ENCODE peak calls at places on chromosomes 11 and 22, in seven cellular contexts. E is colonic mucosa, F is cardiac muscle cell, H is psoas muscle, G is neuronal stem cell, J is mucosa of descending colon, W is A673. C is an unnamed sample.

GRCh38 chr11:100769165-100769564 is 82.1 kb downstream of the ARHGAP42 start:
- DNase-seq in E (no peak), F (no peak), H (no peak), G (no peak), J (no peak), W (no peak), C (no peak)

GRCh38 chr11:95831198-95831883 is 41.0 kb downstream of the CEP57 start:
- DNase-seq in E (no peak), F (no peak), H (no peak), G (no peak), J (no peak), W (peak; percentile 73), C (no peak)

GRCh38 chr11:69239320-69240040 is 54.5 kb upstream of the MYEOV start:
- DNase-seq in E (peak; percentile 14), F (no peak), H (no peak), G (no peak), J (no peak), W (no peak), C (no peak)

GRCh38 chr22:24423519-24424000 is 3.8 kb upstream of the ADORA2A start:
- DNase-seq in E (peak; percentile 60), F (peak; percentile 74), H (peak; percentile 79), G (peak; percentile 57), J (peak; percentile 75), W (peak; percentile 49), C (peak; percentile 36)

GRCh38 chr22:45318168-45318557 is 8.4 kb downstream of the FAM118A start:
- DNase-seq in E (peak; percentile 73), F (peak; percentile 44), H (peak; percentile 83), G (no peak), J (peak; percentile 78), W (peak; percentile 87), C (peak; percentile 67)

GRCh38 chr11:68524213-68524612 is 63.7 kb downstream of the PPP6R3 start:
- DNase-seq in E (no peak), F (no peak), H (no peak), G (no peak), J (no peak), W (no peak), C (no peak)

GRCh38 chr11:131977854-131978253 is 607.4 kb downstream of the NTM start:
- DNase-seq in E (no peak), F (no peak), H (no peak), G (no peak), J (no peak), W (no peak), C (no peak)

GRCh38 chr11:92880391-92880790 is 89.1 kb upstream of the MTNR1B start:
- DNase-seq in E (no peak), F (no peak), H (no peak), G (no peak), J (no peak), W (peak; percentile 12), C (no peak)

GRCh38 chr11:133269272-133269671 is 263.0 kb downstream of the OPCML start:
- DNase-seq in E (no peak), F (no peak), H (no peak), G (no peak), J (no peak), W (no peak), C (no peak)

GRCh38 chr11:73759520-73760065 is 1.3 kb downstream of the RAB6A start:
- DNase-seq in E (no peak), F (no peak), H (no peak), G (no peak), J (no peak), W (peak; percentile 53), C (no peak)

GRCh38 chr11:33869511-33870422 is 22.1 kb downstream of the LMO2 start:
- DNase-seq in E (peak; percentile 49), F (peak; percentile 69), H (peak; percentile 81), G (no peak), J (peak; percentile 60), W (peak; percentile 88), C (peak; percentile 14)

GRCh38 chr22:23845661-23846469 is 7.1 kb upstream of the DERL3 start:
- DNase-seq in E (no peak), F (no peak), H (peak; percentile 47), G (no peak), J (peak; percentile 34), W (no peak), C (no peak)

GRCh38 chr11:111064118-111064517 is 181.4 kb upstream of the POU2AF2 start:
- DNase-seq in E (no peak), F (no peak), H (no peak), G (no peak), J (no peak), W (no peak), C (no peak)

GRCh38 chr22:45423524-45423923 is 10.0 kb downstream of the RIBC2 start:
- DNase-seq in E (no peak), F (no peak), H (no peak), G (no peak), J (no peak), W (no peak), C (no peak)

GRCh38 chr22:35749808-35750207 is 32.1 kb downstream of the APOL5 start:
- DNase-seq in E (no peak), F (peak; percentile 36), H (no peak), G (no peak), J (no peak), W (peak; percentile 35), C (no peak)

GRCh38 chr22:43476751-43477150 is 64.9 kb downstream of the MPPED1 start:
- DNase-seq in E (no peak), F (no peak), H (no peak), G (no peak), J (no peak), W (no peak), C (no peak)

GRCh38 chr22:21991774-21992173 is 9.2 kb upstream of the TOP3B start:
- DNase-seq in E (no peak), F (no peak), H (no peak), G (no peak), J (no peak), W (no peak), C (no peak)

GRCh38 chr11:129695543-129696308 is 119.9 kb upstream of the TMEM45B start:
- DNase-seq in E (peak; percentile 83), F (peak; percentile 85), H (peak; percentile 59), G (peak; percentile 60), J (peak; percentile 68), W (peak; percentile 92), C (peak; percentile 84)

GRCh38 chr11:34198523-34198922 is 93.1 kb downstream of the NAT10 start:
- DNase-seq in E (no peak), F (no peak), H (no peak), G (no peak), J (no peak), W (peak; percentile 41), C (peak; percentile 14)

GRCh38 chr11:45902452-45903380 is 4.4 kb downstream of the FREY1 start:
- DNase-seq in E (no peak), F (no peak), H (no peak), G (no peak), J (no peak), W (no peak), C (no peak)

GRCh38 chr22:19111584-19111983 is 10.6 kb downstream of the DGCR2 start:
- DNase-seq in E (no peak), F (no peak), H (no peak), G (no peak), J (no peak), W (no peak), C (no peak)

GRCh38 chr11:73321342-73322110 is 13.4 kb downstream of the ARHGEF17 start:
- DNase-seq in E (no peak), F (peak; percentile 61), H (peak; percentile 77), G (no peak), J (no peak), W (peak; percentile 73), C (no peak)

GRCh38 chr11:77967753-77968152 is 26.7 kb downstream of the INTS4 start:
- DNase-seq in E (no peak), F (no peak), H (no peak), G (no peak), J (no peak), W (no peak), C (no peak)

GRCh38 chr22:22721681-22722309 is 77.4 kb downstream of the GGTLC2 start:
- DNase-seq in E (no peak), F (no peak), H (no peak), G (no peak), J (no peak), W (no peak), C (no peak)

GRCh38 chr11:65180877-65181568 is 705 bp upstream of the CAPN1 start:
- DNase-seq in E (peak; percentile 64), F (peak; percentile 90), H (peak; percentile 86), G (peak; percentile 78), J (peak; percentile 83), W (peak; percentile 79), C (peak; percentile 70)

DNA sequence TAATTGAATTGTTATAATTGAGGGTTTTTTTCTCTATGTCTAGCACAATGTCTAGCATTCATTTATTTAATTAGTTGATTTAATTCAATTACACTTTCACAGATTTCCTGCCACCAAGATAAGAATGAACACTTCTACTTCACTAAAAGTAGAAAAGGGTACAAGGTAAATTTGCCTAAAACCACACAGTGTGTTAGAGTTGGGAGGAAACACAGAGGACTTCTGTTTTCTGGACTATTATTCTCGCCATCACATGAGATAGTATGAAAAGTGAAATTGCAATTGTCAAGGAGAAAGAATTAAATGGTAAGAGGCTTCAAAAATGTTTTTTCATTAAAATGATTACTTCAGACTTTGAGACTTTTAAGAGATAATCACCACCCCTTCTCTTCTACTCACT is 109.5 kb downstream of the ETS1 start:
- DNase-seq in E (no peak), F (no peak), H (no peak), G (no peak), J (no peak), W (no peak), C (no peak)
- H3K4me1 ChIP-seq in E (peaks cover 27% of the 10 kb centered on the region), F (peaks cover 21% of the 10 kb centered on the region), H (peaks cover 41% of the 10 kb centered on the region), G (peaks cover 11% of the 10 kb centered on the region), J (peaks cover 34% of the 10 kb centered on the region), W (no peaks in the 10 kb centered on the region), C (peaks cover 8% of the 10 kb centered on the region)

GRCh38 chr11:614091-614582 is 1.6 kb downstream of the IRF7 start:
- DNase-seq in E (no peak), F (no peak), H (no peak), G (no peak), J (peak; percentile 68), W (no peak), C (no peak)
- H3K4me3 ChIP-seq in E (no peak overlapping the region), F (no peak overlapping the region), H (peak overlapping the region; percentile 85), G (no peak overlapping the region), J (no peak overlapping the region), W (no peak overlapping the region), C (peak overlapping the region; percentile 59)

GRCh38 chr22:11627436-11627797 is 3900.6 kb upstream of the OR11H1 start:
- DNase-seq in E (no peak), F (no peak), H (no peak), G (no peak), J (peak; percentile 61), W (no peak), C (no peak)
- H3K9me3 ChIP-seq in E (peaks cover 12% of the 10 kb centered on the region), F (peaks cover 23% of the 10 kb centered on the region), H (peaks cover 2% of the 10 kb centered on the region), G (no peaks in the 10 kb centered on the region), J (peaks cover 81% of the 10 kb centered on the region), W (peaks cover 59% of the 10 kb centered on the region), C (peaks cover 12% of the 10 kb centered on the region)

DNA sequence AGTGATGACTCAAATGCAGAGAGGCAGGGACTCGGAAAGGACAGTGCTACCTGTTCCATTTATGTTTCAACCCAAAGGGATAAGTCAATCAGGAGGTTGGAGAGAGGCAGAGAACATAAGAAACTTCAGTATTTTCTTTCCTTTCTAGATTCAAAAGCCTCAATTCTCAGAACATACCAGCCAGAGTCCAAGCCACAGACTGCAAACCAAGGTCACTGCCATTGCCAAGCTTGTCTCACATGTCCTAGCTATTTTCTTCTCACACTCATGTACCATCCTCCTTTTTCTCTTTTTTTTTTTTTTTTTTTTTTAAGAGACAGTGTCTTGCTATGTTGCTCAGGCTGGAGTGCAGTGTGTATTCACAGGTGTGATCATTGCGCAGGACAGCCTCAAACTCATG is 111.7 kb upstream of the AKIP1 start:
- DNase-seq in E (no peak), F (no peak), H (no peak), G (no peak), J (no peak), W (no peak), C (no peak)
- H3K4me1 ChIP-seq in E (peaks cover 10% of the 10 kb centered on the region), F (peaks cover 23% of the 10 kb centered on the region), H (peaks cover 14% of the 10 kb centered on the region), G (no peaks in the 10 kb centered on the region), J (peaks cover 11% of the 10 kb centered on the region), W (no peaks in the 10 kb centered on the region), C (peaks cover 2% of the 10 kb centered on the region)